ENCODE peak calls at places on chromosomes 1 and 21, in six cellular contexts. R is activated naive CD4-positive, alpha-beta T cell treated with anti-CD3 and anti-CD28 coated beads for 36 hours; A is RWPE1; F is NCI-H146; X is left lung; T is activated T-helper 1 cell treated with Interleukin-2 at 50 U/mL for 16 hours. N is an unnamed sample.
A peak's percentile ranks its signal among the peaks of the same experiment; 100 is the strongest.

GRCh38 chr21:32099812-32100416 is 178.9 kb downstream of the MIS18A start:
- DNase-seq in X (no peak), A (no peak), T (no peak), F (peak; percentile 33), R (no peak), N (no peak)

GRCh38 chr1:66298427-66298826 is 235.5 kb upstream of the SGIP1 start:
- DNase-seq in R (no peak), F (no peak), X (peak; percentile 76), T (no peak), A (no peak), N (no peak)

GRCh38 chr1:192626366-192627179 is 9.4 kb upstream of the RGS13 start:
- DNase-seq in A (no peak), X (no peak), R (no peak), F (no peak), T (no peak), N (no peak)

GRCh38 chr1:150235436-150235851 is 468 bp downstream of the ANP32E start:
- DNase-seq in T (no peak), A (peak; percentile 66), F (peak; percentile 22), X (no peak), R (no peak), N (no peak)

GRCh38 chr1:229024528-229025119 is 246.3 kb upstream of the RAB4A start:
- DNase-seq in X (peak; percentile 82), A (peak; percentile 80), F (no peak), R (peak; percentile 44), T (no peak), N (peak; percentile 91)

GRCh38 chr1:161115132-161115711 is 2.6 kb downstream of the PFDN2 start:
- DNase-seq in R (peak; percentile 78), F (no peak), X (no peak), T (no peak), A (peak; percentile 90), N (peak; percentile 46)

GRCh38 chr1:106465666-106466065 is 590.8 kb upstream of the PRMT6 start:
- DNase-seq in T (no peak), A (no peak), X (no peak), R (no peak), F (no peak), N (no peak)

GRCh38 chr1:182839209-182840065 is at the start of gene DHX9:
- DNase-seq in R (peak; percentile 94), A (peak; percentile 97), F (peak; percentile 96), X (peak; percentile 94), T (peak; percentile 95), N (peak; percentile 93)

GRCh38 chr1:41726899-41727748 is 191.6 kb downstream of the HIVEP3 start:
- DNase-seq in A (no peak), F (no peak), X (peak; percentile 87), T (no peak), R (peak; percentile 47), N (no peak)

GRCh38 chr1:167455786-167456446 is 62.4 kb downstream of the CD247 start:
- DNase-seq in A (no peak), R (peak; percentile 86), T (no peak), X (no peak), F (no peak), N (no peak)

GRCh38 chr21:16192900-16193299 is 463.1 kb downstream of the USP25 start:
- DNase-seq in X (no peak), A (peak; percentile 57), F (no peak), R (no peak), T (no peak), N (no peak)

GRCh38 chr1:40630488-40631223 is 34.8 kb downstream of the RIMS3 start:
- DNase-seq in R (peak; percentile 51), F (peak; percentile 45), X (no peak), T (no peak), A (no peak), N (no peak)

GRCh38 chr1:93753766-93754763 is 72.4 kb upstream of the BCAR3 start:
- DNase-seq in T (no peak), A (no peak), R (no peak), F (no peak), X (peak; percentile 50), N (peak; percentile 44)

GRCh38 chr1:47650205-47650604 is 212.4 kb downstream of the FOXD2 start:
- DNase-seq in A (peak; percentile 92), R (no peak), X (peak; percentile 82), F (no peak), T (no peak), N (peak; percentile 67)

GRCh38 chr21:29939859-29940245 is at the start of gene GRIK1:
- DNase-seq in F (peak; percentile 52), R (no peak), T (no peak), X (no peak), A (peak; percentile 11), N (no peak)

GRCh38 chr1:235908742-235909520 is 42.2 kb upstream of the LYST start:
- DNase-seq in X (no peak), A (peak; percentile 89), T (no peak), F (no peak), R (no peak), N (peak; percentile 71)

GRCh38 chr21:21547368-21547953 is 549.3 kb downstream of the NCAM2 start:
- DNase-seq in T (no peak), A (no peak), F (no peak), X (no peak), R (no peak), N (no peak)

GRCh38 chr21:45972716-45973474 is 8.7 kb upstream of the COL6A1 start:
- DNase-seq in A (no peak), F (no peak), T (no peak), R (no peak), X (peak; percentile 69), N (no peak)

GRCh38 chr1:151945725-151946365 is 36.5 kb upstream of the THEM4 start:
- DNase-seq in A (peak; percentile 94), X (peak; percentile 90), F (peak; percentile 15), R (peak; percentile 75), T (peak; percentile 69), N (peak; percentile 77)